ENCODE peak calls at places on chromosome 7, in nine cellular contexts. Q is ascending aorta; V is CD8-positive, alpha-beta T cell; X is cardiac muscle cell; B is Panc1; K is upper lobe of right lung; M is transverse colon; F is SK-N-SH; I is MM.1S. Z is an unnamed sample. For H3K9me3, the result is how much of the 10 kb centered on the place peaks cover.

GRCh38 chr7:42233939-42234338 is 3.1 kb downstream of the GLI3 start:
- DNase-seq in Q (no peak), V (no peak), X (no peak), B (no peak), K (no peak), M (no peak), F (no peak), I (no peak), Z (no peak)

GRCh38 chr7:140966561-140967234 is 42.0 kb upstream of the BRAF start:
- DNase-seq in Q (no peak), V (no peak), X (no peak), B (no peak), K (no peak), M (no peak), F (no peak), I (no peak), Z (no peak)

GRCh38 chr7:144606231-144606630 is 202.7 kb upstream of the NOBOX start:
- DNase-seq in Q (no peak), V (no peak), X (no peak), B (no peak), K (no peak), M (no peak), F (no peak), I (no peak), Z (no peak)

GRCh38 chr7:23431596-23432284 is 38.6 kb downstream of the IGF2BP3 start:
- DNase-seq in Q (no peak), V (no peak), X (no peak), B (no peak), K (no peak), M (no peak), F (no peak), I (no peak), Z (no peak)

GRCh38 chr7:325051-325798 is 35.3 kb downstream of the FOXL3 start:
- DNase-seq in Q (no peak), V (no peak), X (no peak), B (no peak), K (no peak), M (no peak), F (no peak), I (no peak), Z (no peak)

GRCh38 chr7:43281268-43281667 is 168.8 kb downstream of the HECW1 start:
- DNase-seq in Q (no peak), V (no peak), X (no peak), B (no peak), K (no peak), M (no peak), F (no peak), I (no peak), Z (no peak)

GRCh38 chr7:41085244-41085643 is 617.6 kb downstream of the INHBA start:
- DNase-seq in Q (no peak), V (no peak), X (no peak), B (no peak), K (no peak), M (no peak), F (no peak), I (no peak), Z (no peak)

GRCh38 chr7:33904680-33905388 is 505 bp upstream of the BMPER start:
- DNase-seq in Q (no peak), V (no peak), X (peak), B (no peak), K (peak), M (peak), F (peak), I (peak), Z (peak)

GRCh38 chr7:67738145-67738544 is 741.5 kb downstream of the TYW1 start:
- DNase-seq in Q (no peak), V (no peak), X (no peak), B (no peak), K (no peak), M (no peak), F (no peak), I (no peak), Z (no peak)

GRCh38 chr7:106285801-106286492 is 1.2 kb upstream of the NAMPT start:
- DNase-seq in Q (no peak), V (no peak), X (no peak), B (peak), K (no peak), M (no peak), F (no peak), I (peak), Z (no peak)

GRCh38 chr7:109376576-109376975 is 806.9 kb downstream of the DNAJB9 start:
- DNase-seq in Q (no peak), V (no peak), X (no peak), B (no peak), K (no peak), M (no peak), F (no peak), I (no peak), Z (no peak)

GRCh38 chr7:55556031-55556430 is 16.3 kb downstream of the VOPP1 start:
- DNase-seq in Q (no peak), V (no peak), X (no peak), B (no peak), K (no peak), M (no peak), F (no peak), I (peak), Z (no peak)

GRCh38 chr7:84637568-84638338 is 443.2 kb upstream of the SEMA3A start:
- DNase-seq in Q (no peak), V (no peak), X (peak), B (peak), K (no peak), M (no peak), F (no peak), I (no peak), Z (no peak)

DNA sequence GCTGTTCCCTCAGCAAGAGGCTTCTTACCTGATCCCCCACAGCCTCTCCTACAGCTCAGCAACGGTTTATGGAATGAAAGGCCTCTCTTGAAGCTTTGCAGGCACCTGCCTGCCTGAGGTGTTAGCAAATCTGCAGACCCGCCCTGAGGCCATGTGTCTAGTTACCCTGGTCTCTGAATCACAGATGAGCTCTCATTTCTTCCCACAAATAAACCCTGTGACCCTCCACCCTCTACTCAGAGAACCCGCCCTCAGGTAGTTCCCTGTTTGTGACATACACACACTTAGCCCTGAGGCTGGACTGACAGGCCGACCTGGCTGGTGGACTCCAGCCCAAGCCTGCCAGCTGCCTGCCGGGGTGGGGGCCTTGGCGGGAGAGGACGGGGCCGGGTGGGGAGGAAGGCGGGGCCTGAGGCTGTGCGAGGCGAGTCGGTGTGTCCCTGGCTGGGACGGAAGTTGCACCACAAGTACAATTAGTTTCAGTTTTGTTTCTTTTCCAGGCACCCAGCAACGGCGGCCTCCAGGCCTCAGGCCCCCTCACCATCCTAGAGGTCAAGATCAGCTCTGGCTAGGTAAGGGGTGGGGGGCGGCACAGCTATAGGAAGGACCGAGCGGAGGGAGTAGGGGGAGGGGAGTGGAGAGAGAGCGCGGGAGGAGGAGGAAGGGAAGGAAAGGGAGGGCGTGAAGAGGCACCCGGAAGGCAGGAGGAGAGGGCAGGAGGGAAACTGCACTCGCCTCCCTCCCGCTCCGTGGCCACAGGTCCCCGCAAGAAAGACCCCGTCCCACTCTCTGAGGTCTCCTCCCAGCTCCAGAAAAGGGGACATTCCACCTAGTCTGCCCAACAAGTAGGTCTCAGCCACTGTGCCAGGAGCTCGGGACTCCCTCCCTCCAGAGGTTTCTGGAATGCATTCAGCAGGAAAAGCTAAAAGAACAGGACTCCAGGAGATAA is at the start of gene TRIM56:
- DNase-seq in Q (peak), V (peak), X (peak), B (no peak), K (peak), M (peak), F (peak), I (peak), Z (peak)
- H3K4me3 ChIP-seq in Q (peak), V (peak), X (peak), B (peak), K (peak), M (peak), F (peak), I (peak), Z (peak)

GRCh38 chr7:151993977-151994676 is 31.3 kb upstream of the GALNT11 start:
- DNase-seq in Q (no peak), V (no peak), X (no peak), B (no peak), K (no peak), M (no peak), F (no peak), I (no peak), Z (no peak)

GRCh38 chr7:151987748-151988529 is 31.7 kb downstream of the GALNTL5 start:
- DNase-seq in Q (no peak), V (no peak), X (peak), B (no peak), K (no peak), M (no peak), F (no peak), I (no peak), Z (no peak)

GRCh38 chr7:151990567-151990966 is 34.3 kb downstream of the GALNTL5 start:
- DNase-seq in Q (no peak), V (no peak), X (no peak), B (no peak), K (no peak), M (no peak), F (no peak), I (no peak), Z (no peak)

DNA sequence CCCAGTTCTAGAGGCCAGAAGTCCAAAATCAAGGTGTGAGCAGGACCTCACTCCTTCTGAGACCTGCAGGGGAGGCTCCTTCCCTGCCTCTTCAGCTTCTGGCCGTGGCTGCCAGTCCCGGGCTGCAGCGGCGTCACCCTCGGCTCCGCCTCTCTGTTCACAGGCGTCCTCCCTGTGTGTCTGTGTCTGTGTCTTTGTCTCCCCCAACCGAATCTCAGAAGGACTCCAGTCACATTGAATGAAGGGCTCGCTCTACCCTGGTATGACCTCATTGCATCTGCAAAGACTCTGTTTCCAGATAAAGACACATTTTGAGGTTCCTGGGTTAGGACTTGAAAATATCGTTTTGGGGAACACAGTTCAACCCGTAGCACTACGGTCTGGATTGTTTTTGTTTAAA is 33.1 kb upstream of the GALNT11 start:
- DNase-seq in Q (no peak), V (peak), X (peak), B (peak), K (peak), M (peak), F (peak), I (peak), Z (peak)
- TF ChIP-seq CTCF in Q (no peak), V (peak), X (no peak), B (peak), K (peak), M (peak), F (peak), I (peak), Z (no peak)

DNA sequence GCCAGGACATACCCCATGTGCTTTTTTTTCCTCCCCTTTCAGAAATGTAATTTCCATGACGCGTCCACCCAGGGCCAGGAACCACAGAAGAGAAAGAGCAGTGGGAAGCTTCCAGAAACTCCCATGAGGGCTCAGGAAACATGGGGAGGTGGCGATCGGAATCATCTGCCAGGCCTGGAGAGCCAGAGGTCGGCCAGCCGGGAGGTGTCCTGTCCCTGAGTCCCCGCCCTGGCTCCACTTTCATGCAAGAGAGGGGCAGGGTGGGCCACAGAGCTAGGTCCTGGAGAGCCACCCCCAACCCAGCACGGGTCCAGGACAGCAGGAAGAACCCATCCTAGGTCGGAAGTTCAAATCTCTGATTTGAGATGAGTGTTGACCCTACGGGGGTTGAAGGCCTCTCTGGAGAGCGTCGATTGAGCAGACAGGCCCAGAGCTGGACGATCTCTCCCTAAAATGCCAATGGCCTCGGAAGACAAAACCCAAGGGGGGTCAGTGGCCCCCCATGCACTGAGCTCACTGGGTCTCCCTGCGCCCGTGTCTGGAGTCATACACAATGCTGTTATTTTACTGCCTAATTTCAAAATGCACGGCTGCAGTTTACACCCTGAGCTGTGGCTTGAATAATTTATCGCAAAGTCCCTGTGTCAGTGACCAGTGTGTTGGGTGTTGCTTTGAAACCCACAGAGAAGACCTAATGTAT is 594.1 kb downstream of the PTPRN2 start:
- DNase-seq in Q (no peak), V (no peak), X (no peak), B (no peak), K (peak), M (no peak), F (no peak), I (no peak), Z (no peak)
- H3K9me3 ChIP-seq in Q (under half), V (under half), X (under half), B (under half), K (under half), M (under half), F (under half), I (under half), Z (under half)

GRCh38 chr7:150733734-150734095 is 3.5 kb upstream of the GIMAP5 start:
- DNase-seq in Q (no peak), V (no peak), X (no peak), B (no peak), K (no peak), M (no peak), F (no peak), I (no peak), Z (no peak)
- H3K4me3 ChIP-seq in Q (no peak), V (no peak), X (no peak), B (no peak), K (no peak), M (no peak), F (no peak), I (no peak), Z (no peak)

GRCh38 chr7:4709187-4709586 is 27.1 kb downstream of the FOXK1 start:
- DNase-seq in Q (no peak), V (no peak), X (no peak), B (no peak), K (no peak), M (no peak), F (peak), I (no peak), Z (no peak)
- TF ChIP-seq CTCF in Q (no peak), V (no peak), X (no peak), B (no peak), K (no peak), M (no peak), F (no peak), I (no peak), Z (no peak)